ENCODE peak calls at places on chromosome 19, in ten cellular contexts. One of them, this sample, is unnamed.
A peak's percentile ranks its signal among the peaks of the same experiment; 100 is the strongest.

GRCh38 chr19:29674374-29675119 is 9.3 kb downstream of the PLEKHF1 start:
- DNase-seq in cardiac muscle cell: no peak
- DNase-seq in iPS DF 6.9: no peak
- DNase-seq in thoracic aorta: no peak
- DNase-seq in pancreas: peak; percentile 59
- DNase-seq in Karpas-422: no peak
- DNase-seq in neuronal stem cell: no peak
- DNase-seq in effector memory CD4-positive, alpha-beta T cell: no peak
- DNase-seq in uterus: no peak
- DNase-seq in psoas muscle: no peak
- DNase-seq in this sample: no peak

GRCh38 chr19:29193116-29193515 is 19.8 kb downstream of the UQCRFS1 start:
- DNase-seq in cardiac muscle cell: no peak
- DNase-seq in iPS DF 6.9: no peak
- DNase-seq in thoracic aorta: no peak
- DNase-seq in pancreas: no peak
- DNase-seq in Karpas-422: no peak
- DNase-seq in neuronal stem cell: no peak
- DNase-seq in effector memory CD4-positive, alpha-beta T cell: no peak
- DNase-seq in uterus: no peak
- DNase-seq in psoas muscle: no peak
- DNase-seq in this sample: no peak

GRCh38 chr19:19095691-19096090 is 31.9 kb downstream of the SLC25A42 start:
- DNase-seq in cardiac muscle cell: no peak
- DNase-seq in iPS DF 6.9: no peak
- DNase-seq in thoracic aorta: no peak
- DNase-seq in pancreas: no peak
- DNase-seq in Karpas-422: no peak
- DNase-seq in neuronal stem cell: no peak
- DNase-seq in effector memory CD4-positive, alpha-beta T cell: no peak
- DNase-seq in uterus: no peak
- DNase-seq in psoas muscle: no peak
- DNase-seq in this sample: no peak

GRCh38 chr19:13841339-13842293 is 35.3 kb upstream of the NANOS3 start:
- DNase-seq in cardiac muscle cell: peak; percentile 45
- DNase-seq in iPS DF 6.9: no peak
- DNase-seq in thoracic aorta: no peak
- DNase-seq in pancreas: peak; percentile 88
- DNase-seq in Karpas-422: peak; percentile 36
- DNase-seq in neuronal stem cell: no peak
- DNase-seq in effector memory CD4-positive, alpha-beta T cell: peak; percentile 33
- DNase-seq in uterus: peak; percentile 65
- DNase-seq in psoas muscle: peak; percentile 76
- DNase-seq in this sample: no peak

GRCh38 chr19:13037161-13037560 is 41.9 kb downstream of the NFIX start:
- DNase-seq in cardiac muscle cell: peak; percentile 85
- DNase-seq in iPS DF 6.9: no peak
- DNase-seq in thoracic aorta: no peak
- DNase-seq in pancreas: no peak
- DNase-seq in Karpas-422: peak; percentile 49
- DNase-seq in neuronal stem cell: no peak
- DNase-seq in effector memory CD4-positive, alpha-beta T cell: no peak
- DNase-seq in uterus: no peak
- DNase-seq in psoas muscle: peak; percentile 41
- DNase-seq in this sample: no peak

GRCh38 chr19:1400281-1401137 is 833 bp downstream of the GAMT start:
- DNase-seq in cardiac muscle cell: peak; percentile 22
- DNase-seq in iPS DF 6.9: no peak
- DNase-seq in thoracic aorta: no peak
- DNase-seq in pancreas: peak; percentile 91
- DNase-seq in Karpas-422: peak; percentile 68
- DNase-seq in neuronal stem cell: no peak
- DNase-seq in effector memory CD4-positive, alpha-beta T cell: no peak
- DNase-seq in uterus: no peak
- DNase-seq in psoas muscle: peak; percentile 81
- DNase-seq in this sample: no peak

GRCh38 chr19:33905473-33905936 is 108.8 kb downstream of the KCTD15 start:
- DNase-seq in cardiac muscle cell: peak; percentile 35
- DNase-seq in iPS DF 6.9: no peak
- DNase-seq in thoracic aorta: no peak
- DNase-seq in pancreas: no peak
- DNase-seq in Karpas-422: no peak
- DNase-seq in neuronal stem cell: peak; percentile 12
- DNase-seq in effector memory CD4-positive, alpha-beta T cell: no peak
- DNase-seq in uterus: no peak
- DNase-seq in psoas muscle: peak; percentile 27
- DNase-seq in this sample: no peak

GRCh38 chr19:1819211-1819975 is 7.3 kb upstream of the ATP8B3 start:
- DNase-seq in cardiac muscle cell: no peak
- DNase-seq in iPS DF 6.9: no peak
- DNase-seq in thoracic aorta: no peak
- DNase-seq in pancreas: peak; percentile 62
- DNase-seq in Karpas-422: no peak
- DNase-seq in neuronal stem cell: no peak
- DNase-seq in effector memory CD4-positive, alpha-beta T cell: no peak
- DNase-seq in uterus: no peak
- DNase-seq in psoas muscle: no peak
- DNase-seq in this sample: no peak

GRCh38 chr19:11296264-11296663 is 304 bp downstream of the TSPAN16 start:
- DNase-seq in cardiac muscle cell: peak; percentile 83
- DNase-seq in iPS DF 6.9: no peak
- DNase-seq in thoracic aorta: no peak
- DNase-seq in pancreas: no peak
- DNase-seq in Karpas-422: no peak
- DNase-seq in neuronal stem cell: no peak
- DNase-seq in effector memory CD4-positive, alpha-beta T cell: no peak
- DNase-seq in uterus: peak; percentile 62
- DNase-seq in psoas muscle: peak; percentile 28
- DNase-seq in this sample: no peak

GRCh38 chr19:51168571-51169282 is 26.6 kb downstream of the SIGLEC7 start:
- DNase-seq in cardiac muscle cell: no peak
- DNase-seq in iPS DF 6.9: no peak
- DNase-seq in thoracic aorta: no peak
- DNase-seq in pancreas: no peak
- DNase-seq in Karpas-422: no peak
- DNase-seq in neuronal stem cell: no peak
- DNase-seq in effector memory CD4-positive, alpha-beta T cell: no peak
- DNase-seq in uterus: no peak
- DNase-seq in psoas muscle: no peak
- DNase-seq in this sample: no peak

GRCh38 chr19:570315-570714 is 2.1 kb upstream of the BSG start:
- DNase-seq in cardiac muscle cell: no peak
- DNase-seq in iPS DF 6.9: no peak
- DNase-seq in thoracic aorta: no peak
- DNase-seq in pancreas: no peak
- DNase-seq in Karpas-422: no peak
- DNase-seq in neuronal stem cell: no peak
- DNase-seq in effector memory CD4-positive, alpha-beta T cell: no peak
- DNase-seq in uterus: no peak
- DNase-seq in psoas muscle: peak; percentile 23
- DNase-seq in this sample: no peak

GRCh38 chr19:11164879-11165406 is 9.4 kb upstream of the SPC24 start:
- DNase-seq in cardiac muscle cell: peak; percentile 97
- DNase-seq in iPS DF 6.9: no peak
- DNase-seq in thoracic aorta: no peak
- DNase-seq in pancreas: no peak
- DNase-seq in Karpas-422: no peak
- DNase-seq in neuronal stem cell: no peak
- DNase-seq in effector memory CD4-positive, alpha-beta T cell: no peak
- DNase-seq in uterus: peak; percentile 92
- DNase-seq in psoas muscle: peak; percentile 85
- DNase-seq in this sample: no peak

GRCh38 chr19:32309711-32310390 is 35.6 kb upstream of the ZNF507 start:
- DNase-seq in cardiac muscle cell: peak; percentile 6
- DNase-seq in iPS DF 6.9: no peak
- DNase-seq in thoracic aorta: no peak
- DNase-seq in pancreas: no peak
- DNase-seq in Karpas-422: no peak
- DNase-seq in neuronal stem cell: no peak
- DNase-seq in effector memory CD4-positive, alpha-beta T cell: no peak
- DNase-seq in uterus: no peak
- DNase-seq in psoas muscle: no peak
- DNase-seq in this sample: no peak

GRCh38 chr19:45506991-45507863 is at the start of gene VASP:
- DNase-seq in cardiac muscle cell: peak; percentile 90
- DNase-seq in iPS DF 6.9: peak; percentile 67
- DNase-seq in thoracic aorta: peak; percentile 47
- DNase-seq in pancreas: peak; percentile 93
- DNase-seq in Karpas-422: peak; percentile 97
- DNase-seq in neuronal stem cell: peak; percentile 59
- DNase-seq in effector memory CD4-positive, alpha-beta T cell: peak; percentile 88
- DNase-seq in uterus: peak; percentile 85
- DNase-seq in psoas muscle: peak; percentile 83
- DNase-seq in this sample: peak; percentile 48
- H3K4me1 ChIP-seq in cardiac muscle cell: no peaks in the 10 kb centered on the region
- H3K4me1 ChIP-seq in iPS DF 6.9: peaks cover 3% of the 10 kb centered on the region
- H3K4me1 ChIP-seq in thoracic aorta: peaks cover 4% of the 10 kb centered on the region
- H3K4me1 ChIP-seq in pancreas: peaks cover 9% of the 10 kb centered on the region
- H3K4me1 ChIP-seq in Karpas-422: peaks cover 37% of the 10 kb centered on the region
- H3K4me1 ChIP-seq in neuronal stem cell: peaks cover 5% of the 10 kb centered on the region
- H3K4me1 ChIP-seq in effector memory CD4-positive, alpha-beta T cell: peaks cover 18% of the 10 kb centered on the region
- H3K4me1 ChIP-seq in uterus: no peaks in the 10 kb centered on the region
- H3K4me1 ChIP-seq in psoas muscle: peaks cover 8% of the 10 kb centered on the region
- H3K4me1 ChIP-seq in this sample: peaks cover 18% of the 10 kb centered on the region

DNA sequence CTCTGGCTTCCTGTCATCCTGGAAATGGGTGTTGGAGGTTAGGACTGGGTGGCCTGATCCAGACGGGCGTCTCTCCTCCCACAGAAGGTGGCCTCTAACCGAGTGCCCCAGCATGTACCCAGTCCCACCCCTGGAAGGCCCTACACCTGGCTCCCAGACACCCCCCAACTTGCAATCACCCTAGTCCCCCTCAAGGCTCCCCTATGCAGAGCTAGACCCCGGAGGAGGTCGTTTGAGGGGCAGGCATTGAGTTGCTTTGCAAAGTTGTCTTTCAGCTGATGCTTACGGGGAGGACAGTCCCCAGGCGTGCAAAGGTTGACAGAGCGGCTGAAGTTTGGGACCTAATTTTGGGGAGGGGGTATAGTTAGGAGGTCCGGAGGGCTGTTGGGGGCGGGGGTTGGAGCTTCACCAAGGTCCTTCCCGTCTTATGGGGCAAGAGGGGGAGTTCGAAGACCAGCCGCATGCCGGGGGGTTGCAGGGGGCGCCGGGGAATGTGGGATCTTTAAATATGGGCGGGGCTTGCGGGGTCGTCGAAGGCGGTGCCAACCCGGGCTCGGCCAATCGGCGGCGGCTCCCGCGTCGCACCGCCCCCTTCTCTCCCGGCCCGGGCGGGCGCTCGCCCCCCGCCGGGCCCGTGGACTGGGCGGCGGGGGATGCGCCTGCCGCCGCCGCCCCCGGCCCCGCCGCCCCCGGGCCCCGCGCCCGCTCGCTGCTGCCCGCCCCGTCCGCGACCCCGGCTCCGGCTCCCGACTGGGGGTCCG is at the start of gene KCNN1:
- DNase-seq in cardiac muscle cell: no peak
- DNase-seq in iPS DF 6.9: no peak
- DNase-seq in thoracic aorta: no peak
- DNase-seq in pancreas: no peak
- DNase-seq in Karpas-422: no peak
- DNase-seq in neuronal stem cell: no peak
- DNase-seq in effector memory CD4-positive, alpha-beta T cell: no peak
- DNase-seq in uterus: no peak
- DNase-seq in psoas muscle: no peak
- DNase-seq in this sample: no peak
- H3K4me3 ChIP-seq in cardiac muscle cell: peak within 1 kb of the TSS; percentile 26
- H3K4me3 ChIP-seq in iPS DF 6.9: peak within 1 kb of the TSS; percentile 48
- H3K4me3 ChIP-seq in thoracic aorta: no peak within 1 kb of the TSS
- H3K4me3 ChIP-seq in pancreas: no peak within 1 kb of the TSS
- H3K4me3 ChIP-seq in Karpas-422: no peak within 1 kb of the TSS
- H3K4me3 ChIP-seq in neuronal stem cell: peak within 1 kb of the TSS; percentile 53
- H3K4me3 ChIP-seq in effector memory CD4-positive, alpha-beta T cell: no peak within 1 kb of the TSS
- H3K4me3 ChIP-seq in uterus: no peak within 1 kb of the TSS
- H3K4me3 ChIP-seq in psoas muscle: peak within 1 kb of the TSS; percentile 38
- H3K4me3 ChIP-seq in this sample: peak within 1 kb of the TSS; percentile 47

GRCh38 chr19:41528106-41528505 is 47.9 kb upstream of the CEACAM21 start:
- DNase-seq in cardiac muscle cell: no peak
- DNase-seq in iPS DF 6.9: no peak
- DNase-seq in thoracic aorta: no peak
- DNase-seq in pancreas: no peak
- DNase-seq in Karpas-422: no peak
- DNase-seq in neuronal stem cell: no peak
- DNase-seq in effector memory CD4-positive, alpha-beta T cell: no peak
- DNase-seq in uterus: no peak
- DNase-seq in psoas muscle: no peak
- DNase-seq in this sample: no peak
- H3K4me1 ChIP-seq in cardiac muscle cell: no peaks in the 10 kb centered on the region
- H3K4me1 ChIP-seq in iPS DF 6.9: no peaks in the 10 kb centered on the region
- H3K4me1 ChIP-seq in thoracic aorta: no peaks in the 10 kb centered on the region
- H3K4me1 ChIP-seq in pancreas: peaks cover 5% of the 10 kb centered on the region
- H3K4me1 ChIP-seq in Karpas-422: peaks cover 8% of the 10 kb centered on the region
- H3K4me1 ChIP-seq in neuronal stem cell: no peaks in the 10 kb centered on the region
- H3K4me1 ChIP-seq in effector memory CD4-positive, alpha-beta T cell: peaks cover 17% of the 10 kb centered on the region
- H3K4me1 ChIP-seq in uterus: no peaks in the 10 kb centered on the region
- H3K4me1 ChIP-seq in psoas muscle: peaks cover 5% of the 10 kb centered on the region
- H3K4me1 ChIP-seq in this sample: peaks cover 7% of the 10 kb centered on the region

GRCh38 chr19:38666662-38667448 is 19.4 kb downstream of the ACTN4 start:
- DNase-seq in cardiac muscle cell: peak; percentile 75
- DNase-seq in iPS DF 6.9: no peak
- DNase-seq in thoracic aorta: no peak
- DNase-seq in pancreas: no peak
- DNase-seq in Karpas-422: peak; percentile 72
- DNase-seq in neuronal stem cell: peak; percentile 70
- DNase-seq in effector memory CD4-positive, alpha-beta T cell: peak; percentile 35
- DNase-seq in uterus: no peak
- DNase-seq in psoas muscle: peak; percentile 49
- DNase-seq in this sample: no peak

GRCh38 chr19:38663957-38664502 is 16.6 kb downstream of the ACTN4 start:
- DNase-seq in cardiac muscle cell: no peak
- DNase-seq in iPS DF 6.9: no peak
- DNase-seq in thoracic aorta: no peak
- DNase-seq in pancreas: peak; percentile 63
- DNase-seq in Karpas-422: no peak
- DNase-seq in neuronal stem cell: no peak
- DNase-seq in effector memory CD4-positive, alpha-beta T cell: no peak
- DNase-seq in uterus: peak; percentile 67
- DNase-seq in psoas muscle: peak; percentile 67
- DNase-seq in this sample: no peak

GRCh38 chr19:38664503-38665211 is 17.2 kb downstream of the ACTN4 start:
- DNase-seq in cardiac muscle cell: no peak
- DNase-seq in iPS DF 6.9: no peak
- DNase-seq in thoracic aorta: no peak
- DNase-seq in pancreas: no peak
- DNase-seq in Karpas-422: peak; percentile 71
- DNase-seq in neuronal stem cell: no peak
- DNase-seq in effector memory CD4-positive, alpha-beta T cell: no peak
- DNase-seq in uterus: no peak
- DNase-seq in psoas muscle: no peak
- DNase-seq in this sample: no peak

GRCh38 chr19:38665950-38666661 is 18.7 kb downstream of the ACTN4 start:
- DNase-seq in cardiac muscle cell: peak; percentile 83
- DNase-seq in iPS DF 6.9: no peak
- DNase-seq in thoracic aorta: no peak
- DNase-seq in pancreas: no peak
- DNase-seq in Karpas-422: no peak
- DNase-seq in neuronal stem cell: peak; percentile 90
- DNase-seq in effector memory CD4-positive, alpha-beta T cell: no peak
- DNase-seq in uterus: peak; percentile 79
- DNase-seq in psoas muscle: peak; percentile 56
- DNase-seq in this sample: no peak

GRCh38 chr19:38665219-38665931 is 17.9 kb downstream of the ACTN4 start:
- DNase-seq in cardiac muscle cell: no peak
- DNase-seq in iPS DF 6.9: no peak
- DNase-seq in thoracic aorta: no peak
- DNase-seq in pancreas: no peak
- DNase-seq in Karpas-422: no peak
- DNase-seq in neuronal stem cell: no peak
- DNase-seq in effector memory CD4-positive, alpha-beta T cell: no peak
- DNase-seq in uterus: no peak
- DNase-seq in psoas muscle: no peak
- DNase-seq in this sample: no peak
- H3K4me3 ChIP-seq in cardiac muscle cell: no peak overlapping the region
- H3K4me3 ChIP-seq in iPS DF 6.9: no peak overlapping the region
- H3K4me3 ChIP-seq in thoracic aorta: peak overlapping the region; percentile 56
- H3K4me3 ChIP-seq in pancreas: no peak overlapping the region
- H3K4me3 ChIP-seq in Karpas-422: no peak overlapping the region
- H3K4me3 ChIP-seq in neuronal stem cell: no peak overlapping the region
- H3K4me3 ChIP-seq in effector memory CD4-positive, alpha-beta T cell: no peak overlapping the region
- H3K4me3 ChIP-seq in uterus: no peak overlapping the region
- H3K4me3 ChIP-seq in psoas muscle: peak overlapping the region; percentile 49
- H3K4me3 ChIP-seq in this sample: no peak overlapping the region